ENCODE peak calls at places on chromosome 1, in ten cellular contexts. X is activated CD8-positive, alpha-beta T cell treated with anti-CD3 and anti-CD28 coated beads, Interleukin-2, amount 10 ng/mL, durations not matched to agents 7 days and 5 days; O is left ventricle myocardium superior; U is fibroblast of pulmonary artery; Y is GM12891; D is left ventricle myocardium inferior; B is amygdala; R is AG04450; G is neural crest cell; N is iris pigment epithelial cell. I is an unnamed sample.

GRCh38 chr1:89659322-89660061 is 26.6 kb downstream of the LRRC8C start:
- DNase-seq in X (no peak), O (peak), U (no peak), Y (no peak), D (no peak), B (no peak), R (no peak), G (no peak), N (peak), I (no peak)

GRCh38 chr1:109802136-109802900 is 38.6 kb upstream of the EPS8L3 start:
- DNase-seq in X (peak), O (no peak), U (no peak), Y (no peak), D (no peak), B (no peak), R (no peak), G (no peak), N (no peak), I (no peak)

GRCh38 chr1:60169206-60169605 is 95.6 kb upstream of the C1orf87 start:
- DNase-seq in X (no peak), O (no peak), U (peak), Y (no peak), D (no peak), B (no peak), R (no peak), G (no peak), N (peak), I (peak)

GRCh38 chr1:187624812-187625542 is 796.2 kb downstream of the PLA2G4A start:
- DNase-seq in X (no peak), O (no peak), U (peak), Y (no peak), D (no peak), B (no peak), R (no peak), G (no peak), N (peak), I (no peak)

GRCh38 chr1:50873458-50874187 is 86.4 kb downstream of the FAF1 start:
- DNase-seq in X (peak), O (peak), U (peak), Y (peak), D (peak), B (no peak), R (peak), G (peak), N (peak), I (peak)

GRCh38 chr1:26677306-26678115 is 18.3 kb upstream of the ARID1A start:
- DNase-seq in X (peak), O (peak), U (peak), Y (no peak), D (peak), B (no peak), R (no peak), G (no peak), N (peak), I (peak)

GRCh38 chr1:180040034-180040433 is 85.4 kb downstream of the CEP350 start:
- DNase-seq in X (no peak), O (no peak), U (peak), Y (no peak), D (no peak), B (no peak), R (no peak), G (no peak), N (peak), I (peak)

GRCh38 chr1:168454211-168454815 is 89.5 kb downstream of the XCL2 start:
- DNase-seq in X (no peak), O (no peak), U (no peak), Y (no peak), D (no peak), B (no peak), R (no peak), G (no peak), N (no peak), I (peak)

GRCh38 chr1:248618878-248619277 is 16.0 kb downstream of the OR2T11 start:
- DNase-seq in X (peak), O (peak), U (peak), Y (no peak), D (peak), B (no peak), R (no peak), G (no peak), N (peak), I (peak)

GRCh38 chr1:234570336-234570735 is 39.6 kb downstream of the IRF2BP2 start:
- DNase-seq in X (no peak), O (no peak), U (no peak), Y (no peak), D (no peak), B (no peak), R (no peak), G (no peak), N (no peak), I (no peak)

I was measured in fibroblast of the aortic adventitia.